ENCODE peak calls at places on chromosomes 1 and 21, in eight cellular contexts. Z is SK-N-SH, C is GM23248, J is MM.1S, Y is GM23338, F is OCI-LY7, I is hepatocyte, H is HCT116. M is an unnamed sample.

GRCh38 chr21:37166733-37167132 is 93.7 kb downstream of the TTC3 start:
- DNase-seq in F (peak; percentile 33), J (peak; percentile 58), Y (peak; percentile 72), Z (no peak), I (peak; percentile 7), C (no peak), H (peak; percentile 23), M (peak; percentile 58)

GRCh38 chr1:28917757-28918118 is 3.4 kb downstream of the EPB41 start:
- DNase-seq in H (no peak), J (no peak), I (no peak), F (no peak), C (peak; percentile 12), Z (no peak), Y (no peak), M (peak; percentile 22)

GRCh38 chr1:161480381-161481035 is 24.7 kb upstream of the FCGR2A start:
- DNase-seq in Z (no peak), I (no peak), Y (no peak), H (no peak), F (no peak), C (no peak), J (no peak), M (no peak)

GRCh38 chr1:187203257-187203656 is 374.5 kb downstream of the PLA2G4A start:
- DNase-seq in I (no peak), Z (no peak), F (no peak), H (peak; percentile 57), C (peak; percentile 79), Y (no peak), J (no peak), M (peak; percentile 73)

GRCh38 chr1:36160949-36161485 is 5.1 kb downstream of the MAP7D1 start:
- DNase-seq in J (peak; percentile 21), I (peak; percentile 46), C (peak; percentile 83), Z (peak; percentile 86), Y (peak; percentile 87), H (no peak), F (peak; percentile 79), M (peak; percentile 35)

GRCh38 chr21:42654179-42654912 is 925 bp downstream of the PDE9A start:
- DNase-seq in C (no peak), J (no peak), Y (peak; percentile 76), Z (peak; percentile 79), H (no peak), F (peak; percentile 89), I (peak; percentile 73), M (no peak)

GRCh38 chr1:236734141-236734765 is 48.0 kb downstream of the ACTN2 start:
- DNase-seq in F (no peak), Y (no peak), H (no peak), C (no peak), Z (no peak), I (no peak), J (no peak), M (no peak)

GRCh38 chr1:53477626-53478025 is 18.4 kb downstream of the DMRTB1 start:
- DNase-seq in J (no peak), Z (no peak), F (no peak), H (no peak), C (no peak), I (no peak), Y (no peak), M (no peak)

GRCh38 chr1:26278835-26279597 is 870 bp upstream of the SH3BGRL3 start:
- DNase-seq in F (peak; percentile 33), Y (no peak), I (peak; percentile 66), Z (no peak), J (no peak), H (no peak), C (peak; percentile 97), M (peak; percentile 93)

GRCh38 chr1:30635386-30635975 is 87.9 kb downstream of the MATN1 start:
- DNase-seq in Z (peak; percentile 55), I (no peak), H (no peak), C (no peak), J (no peak), F (no peak), Y (no peak), M (no peak)

GRCh38 chr1:25442178-25442577 is 11.5 kb downstream of the MACO1 start:
- DNase-seq in I (peak; percentile 48), Y (no peak), C (peak; percentile 60), H (peak; percentile 13), F (no peak), J (no peak), Z (peak; percentile 21), M (peak; percentile 37)

GRCh38 chr21:41425588-41425953 is 468 bp upstream of the MX1 start:
- DNase-seq in H (no peak), I (no peak), Y (no peak), C (no peak), Z (no peak), J (no peak), F (no peak), M (no peak)

GRCh38 chr1:195516036-195516435 is 1092.2 kb downstream of the KCNT2 start:
- DNase-seq in C (peak; percentile 9), H (no peak), Y (no peak), F (no peak), J (no peak), I (no peak), Z (no peak), M (no peak)

GRCh38 chr1:59682405-59683080 is 132.2 kb upstream of the HOOK1 start:
- DNase-seq in J (no peak), I (no peak), F (no peak), Y (no peak), Z (no peak), C (peak; percentile 45), H (no peak), M (no peak)

GRCh38 chr21:25682382-25682781 is 43.3 kb downstream of the JAM2 start:
- DNase-seq in I (no peak), J (no peak), Y (peak; percentile 48), H (no peak), C (no peak), F (no peak), Z (no peak), M (no peak)

DNA sequence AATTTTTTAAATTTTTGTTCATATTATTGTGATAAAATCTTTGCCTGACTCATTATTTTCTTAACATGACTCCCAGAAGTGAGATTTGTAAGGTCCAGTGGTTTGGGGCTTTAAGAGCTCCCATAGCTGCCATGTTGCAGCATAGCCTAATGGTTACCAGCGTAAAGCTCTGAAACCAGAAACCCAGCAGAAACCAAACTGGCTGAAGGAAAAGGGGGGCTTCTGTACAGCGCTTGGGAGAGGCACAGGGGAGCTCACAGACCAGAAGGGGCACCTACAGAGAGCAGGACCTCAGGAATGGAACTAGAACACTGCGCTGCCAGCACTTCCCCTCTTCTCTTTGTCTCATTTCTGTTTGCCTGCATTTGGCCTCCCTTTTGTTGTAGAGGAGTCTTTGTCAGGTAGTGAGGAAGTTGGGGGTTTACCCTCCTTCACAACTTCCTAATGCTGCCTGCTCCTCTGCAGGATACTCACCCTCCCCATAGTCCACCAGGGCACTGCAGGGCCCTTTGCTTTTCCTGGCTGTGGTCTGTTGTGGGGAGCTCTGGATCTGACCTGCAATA is 2.6 kb upstream of the PYCR2 start:
- DNase-seq in I (no peak), F (peak; percentile 36), Y (no peak), J (no peak), C (peak; percentile 37), Z (no peak), H (no peak), M (peak; percentile 32)
- H2AFZ ChIP-seq in I (no peak overlapping the region), F (peak overlapping the region; percentile 85), Y (peak overlapping the region; percentile 87), J (peak overlapping the region; percentile 20), C (peak overlapping the region; percentile 28), Z (no peak overlapping the region), H (no peak overlapping the region), M (no peak overlapping the region)

DNA sequence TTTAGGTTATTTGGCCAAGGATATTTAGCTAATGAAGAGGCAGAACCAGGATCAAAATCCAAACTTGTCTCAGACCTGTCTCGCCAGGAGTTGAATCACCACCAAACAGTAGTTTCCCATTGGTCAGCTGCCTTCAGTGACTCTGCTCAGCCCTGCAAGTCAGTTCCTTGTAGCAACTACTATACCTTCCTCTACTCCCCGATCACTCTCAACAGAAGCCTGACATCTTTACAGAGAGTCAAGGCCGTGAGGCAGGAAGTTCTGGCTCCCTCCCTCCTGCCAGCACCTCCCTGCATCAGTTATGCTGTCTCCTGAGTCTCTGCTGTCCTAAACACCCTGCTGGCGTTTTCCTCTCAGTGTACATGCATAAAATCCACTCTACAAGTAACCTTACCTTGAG is 13.2 kb downstream of the PSMD4 start:
- DNase-seq in J (no peak), F (no peak), I (no peak), C (peak; percentile 41), H (no peak), Y (no peak), Z (no peak), M (no peak)
- TF ChIP-seq EZH2phosphoT487 in J (no peak), F (no peak), I (no peak), C (no peak), H (no peak), Y (no peak), Z (no peak), M (no peak)

GRCh38 chr1:224504642-224505041 is 70.0 kb upstream of the WDR26 start:
- DNase-seq in J (no peak), F (no peak), C (no peak), Z (no peak), H (no peak), I (no peak), Y (no peak), M (no peak)
- H3K9me2 ChIP-seq in J (no peaks in the 10 kb centered on the region), F (no peaks in the 10 kb centered on the region), C (no peaks in the 10 kb centered on the region), Z (no peaks in the 10 kb centered on the region), H (no peaks in the 10 kb centered on the region), I (no peaks in the 10 kb centered on the region), Y (no peaks in the 10 kb centered on the region), M (no peaks in the 10 kb centered on the region)

GRCh38 chr1:224569276-224569675 is 46.8 kb upstream of the CNIH3 start:
- DNase-seq in Y (no peak), I (no peak), F (no peak), C (no peak), J (no peak), H (no peak), Z (no peak), M (no peak)

GRCh38 chr1:224563666-224564065 is 52.5 kb upstream of the CNIH3 start:
- DNase-seq in H (no peak), Z (no peak), J (no peak), C (no peak), I (no peak), Y (no peak), F (no peak), M (no peak)

GRCh38 chr1:224565186-224565585 is 50.9 kb upstream of the CNIH3 start:
- DNase-seq in Z (no peak), Y (no peak), C (peak; percentile 97), J (no peak), H (peak; percentile 71), I (peak; percentile 19), F (no peak), M (peak; percentile 99)

GRCh38 chr1:224564491-224565084 is 51.5 kb upstream of the CNIH3 start:
- DNase-seq in H (no peak), Z (peak; percentile 13), C (peak; percentile 6), J (no peak), Y (no peak), I (no peak), F (no peak), M (no peak)

DNA sequence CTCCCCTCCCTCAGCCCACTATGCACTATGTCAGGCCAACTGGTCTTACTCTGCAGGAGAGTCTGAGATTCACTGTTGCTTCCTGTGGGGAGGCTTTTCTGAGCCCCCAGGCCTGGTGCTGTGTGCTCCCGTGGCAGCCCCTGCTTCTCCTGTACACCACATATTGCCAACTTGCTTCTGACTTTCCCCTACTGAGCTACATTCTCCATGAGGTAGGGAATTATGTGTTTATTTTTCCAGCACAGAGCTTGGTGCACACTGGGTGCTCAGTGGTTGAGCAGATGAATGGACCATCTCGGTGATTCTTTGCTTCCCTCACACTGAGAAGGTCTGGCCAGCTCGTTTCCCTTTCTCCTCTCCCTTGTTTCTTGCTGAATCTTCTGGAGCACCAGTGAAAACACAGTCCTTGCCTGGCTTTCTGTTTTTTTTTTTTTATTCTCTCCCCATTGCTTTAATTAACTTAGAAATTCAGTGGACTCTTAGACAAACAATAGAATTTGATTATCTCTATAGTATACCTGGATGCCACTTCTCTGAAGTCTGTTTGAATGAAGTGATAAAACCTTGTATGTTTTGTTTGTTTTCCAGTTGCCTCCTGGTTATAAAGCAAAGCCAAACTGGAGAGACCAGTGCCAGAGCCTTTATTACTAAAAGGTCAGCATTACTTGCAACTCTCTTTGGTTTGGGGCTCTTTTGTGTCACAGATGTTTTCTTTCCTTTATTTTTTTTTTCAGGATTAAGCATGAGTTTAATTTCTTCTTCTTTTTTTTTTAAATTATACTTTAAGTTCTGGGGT is 50.3 kb upstream of the CNIH3 start:
- DNase-seq in H (no peak), Z (no peak), J (no peak), Y (no peak), C (no peak), F (no peak), I (no peak), M (peak; percentile 57)
- H2AFZ ChIP-seq in H (no peak overlapping the region), Z (peak overlapping the region; percentile 76), J (no peak overlapping the region), Y (no peak overlapping the region), C (peak overlapping the region; percentile 13), F (no peak overlapping the region), I (no peak overlapping the region), M (peak overlapping the region; percentile 50)